ENCODE peak calls at places on chromosomes 4 and X, in four cellular contexts. J is CD4-positive, alpha-beta memory T cell; F is thyroid gland; R is body of pancreas. N is an unnamed sample. For H3K36me3, the result is how much of the 10 kb centered on the place peaks cover.

GRCh38 chr4:71570492-71570891 is 213.4 kb downstream of the GC start:
- DNase-seq in J (no peak), F (no peak), R (no peak), N (no peak)

GRCh38 chr4:100988876-100989275 is 358.4 kb downstream of the PPP3CA start:
- DNase-seq in J (no peak), F (no peak), R (no peak), N (no peak)

GRCh38 chr4:123640271-123640670 is 243.7 kb downstream of the SPRY1 start:
- DNase-seq in J (no peak), F (no peak), R (no peak), N (no peak)

GRCh38 chr4:2790583-2791517 is 2.0 kb upstream of the SH3BP2 start:
- DNase-seq in J (no peak), F (no peak), R (no peak), N (no peak)

GRCh38 chr4:123449362-123449761 is 52.8 kb downstream of the SPRY1 start:
- DNase-seq in J (no peak), F (no peak), R (no peak), N (no peak)

GRCh38 chrX:11401966-11402365 is 108.8 kb downstream of the AMELX start:
- DNase-seq in J (no peak), F (no peak), R (no peak), N (no peak)

GRCh38 chrX:20347486-20347885 is 80.8 kb upstream of the RPS6KA3 start:
- DNase-seq in J (no peak), F (no peak), R (no peak), N (no peak)

GRCh38 chr4:188107931-188108843 is 1.2 kb downstream of the TRIML2 start:
- DNase-seq in J (no peak), F (no peak), R (no peak), N (no peak)

DNA sequence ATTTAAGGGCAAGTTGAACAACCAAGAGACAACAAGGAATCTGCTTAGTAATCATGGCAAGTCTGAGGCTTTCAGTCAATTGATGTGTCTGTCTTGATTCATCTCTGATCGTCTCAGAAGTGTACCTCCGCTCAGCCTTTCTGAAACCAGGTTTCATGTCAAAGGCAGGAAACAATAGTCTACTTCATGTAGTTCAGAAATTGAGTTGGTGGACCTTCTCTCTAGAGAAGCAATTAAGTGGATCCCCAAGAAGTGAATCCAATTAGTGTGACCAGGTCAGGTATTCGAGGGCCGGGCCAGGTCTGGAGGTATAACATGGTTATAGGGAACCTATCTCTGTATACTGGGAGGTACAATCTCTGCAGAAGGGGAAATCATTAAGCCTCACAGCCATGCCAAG is 31.9 kb downstream of the DAPP1 start:
- DNase-seq in J (no peak), F (no peak), R (no peak), N (no peak)
- H3K36me3 ChIP-seq in J (under half), F (under half), R (under half), N (under half)

GRCh38 chr4:55887594-55887993 is 34.1 kb downstream of the EXOC1 start:
- DNase-seq in J (no peak), F (no peak), R (no peak), N (no peak)
- H3K36me3 ChIP-seq in J (under half), F (under half), R (under half), N (under half)

GRCh38 chr4:169266661-169267060 is 4.1 kb downstream of the SH3RF1 start:
- DNase-seq in J (no peak), F (no peak), R (no peak), N (no peak)
- H3K36me3 ChIP-seq in J (under half), F (under half), R (under half), N (under half)

DNA sequence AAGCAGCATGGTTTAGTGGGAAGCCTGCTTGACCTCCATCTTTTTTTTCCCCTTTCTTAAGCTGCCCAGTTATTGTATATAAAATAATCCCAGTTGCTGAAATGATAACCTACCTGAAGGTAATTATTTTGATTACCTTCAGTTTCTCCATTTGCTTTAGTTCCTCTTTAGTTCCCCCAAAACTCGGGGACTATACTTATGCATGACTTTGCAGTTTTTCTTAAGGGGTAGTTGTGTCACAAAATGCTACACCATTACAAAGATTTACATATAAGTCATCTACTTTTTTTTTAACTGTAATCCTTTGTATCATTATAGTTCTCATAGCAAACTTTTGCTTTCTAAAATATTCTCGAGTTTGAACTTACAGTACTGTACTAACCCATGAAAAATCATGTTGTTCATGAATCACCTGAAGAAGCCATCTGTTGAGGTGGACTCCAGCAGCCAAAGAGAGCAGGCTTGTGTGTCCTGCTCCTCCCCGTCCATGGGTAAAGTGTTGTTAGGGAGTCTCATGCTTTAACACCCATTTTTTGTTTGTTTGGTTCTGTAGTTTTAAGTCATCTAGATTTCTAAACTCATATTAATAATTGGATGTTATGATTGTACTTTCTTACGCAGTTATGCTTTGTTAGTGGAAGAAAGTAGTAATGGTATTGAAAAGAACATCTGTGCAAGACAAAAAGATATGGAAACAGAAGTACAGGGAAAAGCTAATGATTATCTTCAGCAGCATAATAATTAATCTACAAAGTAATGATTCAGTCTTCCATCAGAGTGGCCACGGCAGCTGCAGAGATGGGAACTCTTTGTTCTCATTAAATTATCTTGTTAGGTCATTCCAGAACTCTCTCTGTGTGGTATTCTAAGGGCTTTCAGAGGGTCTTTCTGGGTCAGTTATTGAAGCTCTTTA is 34.6 kb downstream of the HADH start:
- DNase-seq in J (no peak), F (no peak), R (no peak), N (no peak)
- H3K36me3 ChIP-seq in J (under half), F (under half), R (under half), N (under half)

N was measured in CD8-positive, alpha-beta T cell.